ENCODE peak calls at places on chromosomes 16 and 17, in ten cellular contexts. B is cardiac muscle cell, L is hepatocyte, J is foreskin keratinocyte, G is upper lobe of right lung, H is esophagus squamous epithelium, R is breast epithelium, Y is tibial nerve, C is fibroblast of lung, F is K562. I is an unnamed sample.

GRCh38 chr17:45367216-45367615 is 50.4 kb upstream of the MAP3K14 start:
- DNase-seq in B (no peak), L (no peak), J (no peak), G (peak; percentile 39), H (no peak), R (no peak), Y (no peak), C (no peak), F (no peak), I (no peak)

GRCh38 chr17:81385320-81386111 is 9.7 kb upstream of the BAHCC1 start:
- DNase-seq in B (no peak), L (no peak), J (no peak), G (no peak), H (no peak), R (no peak), Y (no peak), C (peak; percentile 37), F (no peak), I (no peak)

GRCh38 chr17:83152221-83152744 is 72.9 kb downstream of the METRNL start:
- DNase-seq in B (no peak), L (peak; percentile 3), J (no peak), G (no peak), H (no peak), R (peak; percentile 3), Y (no peak), C (no peak), F (no peak), I (no peak)

GRCh38 chr16:76278976-76279375 is 1.8 kb downstream of the CNTNAP4 start:
- DNase-seq in B (peak; percentile 61), L (peak; percentile 59), J (no peak), G (no peak), H (no peak), R (no peak), Y (no peak), C (peak; percentile 58), F (no peak), I (no peak)

GRCh38 chr17:17511971-17512858 is 16.0 kb upstream of the RASD1 start:
- DNase-seq in B (no peak), L (peak; percentile 31), J (peak; percentile 77), G (no peak), H (no peak), R (peak; percentile 73), Y (no peak), C (peak; percentile 83), F (no peak), I (no peak)

GRCh38 chr17:42347198-42347597 is 41.0 kb downstream of the STAT3 start:
- DNase-seq in B (no peak), L (no peak), J (peak; percentile 61), G (no peak), H (no peak), R (peak; percentile 64), Y (peak; percentile 74), C (peak; percentile 86), F (no peak), I (peak; percentile 21)

GRCh38 chr17:3914319-3914685 is 2.0 kb downstream of the P2RX1 start:
- DNase-seq in B (no peak), L (no peak), J (no peak), G (no peak), H (no peak), R (no peak), Y (no peak), C (no peak), F (no peak), I (no peak)

GRCh38 chr16:8887438-8887765 is 5.3 kb downstream of the LITAFD start:
- DNase-seq in B (no peak), L (no peak), J (no peak), G (peak; percentile 52), H (no peak), R (no peak), Y (no peak), C (no peak), F (no peak), I (no peak)

GRCh38 chr16:51390877-51391276 is 239.8 kb upstream of the SALL1 start:
- DNase-seq in B (no peak), L (no peak), J (no peak), G (no peak), H (no peak), R (no peak), Y (no peak), C (no peak), F (no peak), I (no peak)

GRCh38 chr16:6193718-6194117 is 1096.1 kb upstream of the EEF2KMT start:
- DNase-seq in B (peak; percentile 81), L (peak; percentile 67), J (peak; percentile 30), G (no peak), H (no peak), R (no peak), Y (no peak), C (no peak), F (peak; percentile 14), I (no peak)

DNA sequence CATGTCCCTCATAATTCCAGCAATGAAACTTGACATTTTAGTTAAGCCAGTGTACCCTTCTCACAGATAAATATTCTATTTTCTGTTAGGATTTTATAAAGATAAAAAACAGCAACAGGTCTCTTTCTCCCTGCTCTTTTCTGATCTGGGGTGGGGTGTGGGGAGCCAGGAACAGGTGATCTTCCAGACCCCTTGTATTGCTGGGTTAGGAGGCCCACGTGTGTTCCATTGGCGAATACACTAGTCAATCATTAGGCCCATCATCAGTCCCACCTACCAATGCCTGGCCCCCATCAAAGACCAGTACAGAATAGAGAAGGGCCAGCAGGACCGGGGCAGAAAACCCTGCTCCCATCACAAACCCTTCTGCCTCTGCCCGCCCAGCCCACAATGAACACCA is 40.3 kb upstream of the TOB1 start:
- DNase-seq in B (no peak), L (no peak), J (no peak), G (no peak), H (no peak), R (no peak), Y (no peak), C (no peak), F (no peak), I (no peak)
- H3K4me1 ChIP-seq in B (peaks cover 45% of the 10 kb centered on the region), L (peaks cover 62% of the 10 kb centered on the region), J (peaks cover 34% of the 10 kb centered on the region), G (peaks cover 29% of the 10 kb centered on the region), H (peaks cover 93% of the 10 kb centered on the region), R (peaks cover 15% of the 10 kb centered on the region), Y (peaks cover 52% of the 10 kb centered on the region), C (peaks cover 12% of the 10 kb centered on the region), F (peaks cover 27% of the 10 kb centered on the region), I (peaks cover 24% of the 10 kb centered on the region)

DNA sequence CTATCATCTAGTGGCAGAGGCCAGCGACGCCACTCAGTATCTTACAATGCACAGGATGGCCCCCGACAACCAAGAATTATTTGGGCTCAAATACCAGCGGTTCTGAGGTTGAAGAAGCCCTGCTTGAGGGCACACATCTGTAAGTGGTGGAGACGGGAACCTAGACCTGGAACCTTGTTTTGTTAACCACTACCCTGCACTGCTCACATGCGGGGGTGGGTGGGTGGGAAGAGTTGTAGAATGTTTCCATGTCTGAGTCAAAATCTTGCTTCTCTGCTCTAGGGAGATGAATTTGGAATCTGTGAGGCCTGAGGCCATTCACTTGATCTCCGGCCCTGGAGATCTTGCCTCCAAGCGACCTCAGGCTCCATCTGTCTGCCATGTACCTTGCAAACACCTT is 44.1 kb downstream of the ABCC1 start:
- DNase-seq in B (no peak), L (no peak), J (no peak), G (no peak), H (no peak), R (no peak), Y (no peak), C (no peak), F (no peak), I (no peak)
- H3K4me1 ChIP-seq in B (no peaks in the 10 kb centered on the region), L (peaks cover 9% of the 10 kb centered on the region), J (peaks cover 6% of the 10 kb centered on the region), G (peaks cover 51% of the 10 kb centered on the region), H (peaks cover 68% of the 10 kb centered on the region), R (no peaks in the 10 kb centered on the region), Y (peaks cover 58% of the 10 kb centered on the region), C (peaks cover 45% of the 10 kb centered on the region), F (peaks cover 55% of the 10 kb centered on the region), I (peaks cover 53% of the 10 kb centered on the region)

DNA sequence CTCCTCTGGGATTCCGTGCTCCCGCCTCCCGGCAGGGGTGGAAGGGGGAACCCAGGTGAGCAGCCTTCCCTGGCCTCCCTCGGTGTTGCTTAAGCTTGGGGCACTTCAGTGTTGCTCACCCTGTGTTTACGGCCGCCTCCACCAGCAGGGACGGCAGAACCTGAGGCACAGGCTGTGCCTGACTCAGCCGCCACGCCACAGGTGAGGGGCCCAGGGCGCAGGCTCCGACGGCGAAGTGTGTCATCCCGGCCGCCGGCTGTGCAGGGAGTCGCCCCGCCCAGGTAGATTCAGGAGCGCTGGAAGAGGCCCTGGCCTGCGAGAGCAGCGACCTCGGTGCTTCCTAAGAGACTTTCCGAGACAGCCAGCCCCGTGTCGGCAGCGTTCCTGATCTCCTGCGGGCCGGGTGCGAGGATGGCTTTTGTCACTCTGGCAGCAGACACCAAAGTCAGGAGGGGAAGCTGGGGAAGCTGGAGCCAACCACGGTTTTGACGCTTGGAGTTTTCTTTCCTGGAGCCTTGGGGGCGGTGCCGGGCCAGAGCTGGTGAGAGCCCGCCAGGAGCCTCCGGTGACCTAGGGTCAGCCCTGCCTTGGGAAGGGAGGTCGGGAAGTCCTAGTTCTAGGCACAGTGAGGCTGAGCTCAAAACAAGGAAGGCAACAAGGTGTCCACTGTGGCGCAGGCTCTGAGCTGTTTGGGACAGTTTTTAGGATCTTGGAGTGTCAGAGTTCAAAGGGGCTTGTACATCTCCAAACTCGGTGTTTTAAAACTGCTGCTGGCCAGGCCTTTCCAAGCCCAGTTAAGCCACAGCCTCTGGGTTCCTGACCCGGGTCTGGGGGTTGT is 2.1 kb downstream of the GSE1 start:
- DNase-seq in B (peak; percentile 75), L (peak; percentile 95), J (peak; percentile 93), G (peak; percentile 96), H (no peak), R (peak; percentile 85), Y (peak; percentile 18), C (no peak), F (peak; percentile 68), I (no peak)
- H3K4me1 ChIP-seq in B (peaks cover 34% of the 10 kb centered on the region), L (peaks cover 54% of the 10 kb centered on the region), J (peaks cover 7% of the 10 kb centered on the region), G (peaks cover 54% of the 10 kb centered on the region), H (peaks cover 90% of the 10 kb centered on the region), R (peaks cover 25% of the 10 kb centered on the region), Y (peaks cover 65% of the 10 kb centered on the region), C (peaks cover 17% of the 10 kb centered on the region), F (peaks cover 89% of the 10 kb centered on the region), I (peaks cover 42% of the 10 kb centered on the region)

DNA sequence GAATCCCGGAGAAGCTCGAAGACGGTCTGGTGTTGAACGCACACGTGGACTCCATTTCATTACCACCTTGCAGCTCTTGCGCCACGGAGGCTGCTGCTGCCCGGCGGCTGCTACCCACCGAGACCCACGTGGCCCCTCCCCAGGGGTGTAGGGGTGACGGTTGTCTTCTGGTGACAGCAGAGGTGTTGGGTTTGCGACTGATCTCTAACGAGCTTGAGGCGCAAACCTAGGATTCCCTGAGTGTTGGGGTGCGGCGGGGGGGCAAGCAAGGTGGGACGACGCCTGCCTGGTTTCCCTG is 1.7 kb upstream of the CBX4 start:
- DNase-seq in B (no peak), L (no peak), J (no peak), G (no peak), H (no peak), R (no peak), Y (no peak), C (no peak), F (no peak), I (no peak)
- H3K4me1 ChIP-seq in B (peaks cover 30% of the 10 kb centered on the region), L (peaks cover 77% of the 10 kb centered on the region), J (peaks cover 10% of the 10 kb centered on the region), G (peaks cover 60% of the 10 kb centered on the region), H (peaks cover 90% of the 10 kb centered on the region), R (peaks cover 32% of the 10 kb centered on the region), Y (peaks cover 88% of the 10 kb centered on the region), C (peaks cover 17% of the 10 kb centered on the region), F (peaks cover 82% of the 10 kb centered on the region), I (peaks cover 50% of the 10 kb centered on the region)

GRCh38 chr16:81787659-81788058 is 8.6 kb downstream of the PLCG2 start:
- DNase-seq in B (no peak), L (no peak), J (no peak), G (no peak), H (no peak), R (no peak), Y (no peak), C (no peak), F (no peak), I (no peak)
- H3K4me1 ChIP-seq in B (peaks cover 20% of the 10 kb centered on the region), L (peaks cover 8% of the 10 kb centered on the region), J (no peaks in the 10 kb centered on the region), G (peaks cover 13% of the 10 kb centered on the region), H (peaks cover 9% of the 10 kb centered on the region), R (no peaks in the 10 kb centered on the region), Y (peaks cover 4% of the 10 kb centered on the region), C (no peaks in the 10 kb centered on the region), F (peaks cover 3% of the 10 kb centered on the region), I (no peaks in the 10 kb centered on the region)

I was measured in thoracic aorta.